ENCODE peak calls at places on chromosomes 6 and 20, in four cellular contexts. Y is HepG2, S is K562, J is GM12878. H is an unnamed sample. For H3K4me1, the result is how much of the 10 kb centered on the place peaks cover.

GRCh38 chr6:87661016-87661415 is 41.0 kb downstream of the AKIRIN2 start:
- DNase-seq in Y (no peak), S (no peak), J (no peak), H (no peak)

GRCh38 chr6:9646346-9647042 is 768.4 kb downstream of the TFAP2A start:
- DNase-seq in Y (no peak), S (no peak), J (no peak), H (no peak)

GRCh38 chr6:159170999-159171712 is 2.0 kb downstream of the FNDC1 start:
- DNase-seq in Y (no peak), S (no peak), J (no peak), H (no peak)

GRCh38 chr20:48695255-48695654 is 132.5 kb downstream of the PREX1 start:
- DNase-seq in Y (no peak), S (no peak), J (no peak), H (no peak)

GRCh38 chr6:157235600-157236039 is 87.7 kb downstream of the TMEM242 start:
- DNase-seq in Y (peak), S (no peak), J (no peak), H (no peak)

GRCh38 chr6:44035621-44036020 is 91.6 kb downstream of the MRPL14 start:
- DNase-seq in Y (no peak), S (no peak), J (no peak), H (no peak)

GRCh38 chr20:44979090-44979621 is 12.8 kb downstream of the STK4 start:
- DNase-seq in Y (no peak), S (no peak), J (peak), H (no peak)

GRCh38 chr20:13784271-13784892 is 337 bp downstream of the ESF1 start:
- DNase-seq in Y (no peak), S (peak), J (no peak), H (no peak)

GRCh38 chr20:20621191-20621590 is 91.3 kb downstream of the RALGAPA2 start:
- DNase-seq in Y (no peak), S (no peak), J (no peak), H (no peak)

GRCh38 chr6:134943567-134944111 is 6.3 kb downstream of the ALDH8A1 start:
- DNase-seq in Y (no peak), S (no peak), J (no peak), H (no peak)

GRCh38 chr6:167127785-167128531 is 5.1 kb downstream of the CCR6 start:
- DNase-seq in Y (no peak), S (no peak), J (no peak), H (no peak)

GRCh38 chr6:54135665-54136370 is 24.6 kb downstream of the MLIP start:
- DNase-seq in Y (peak), S (no peak), J (no peak), H (no peak)

GRCh38 chr20:19628570-19629134 is 129.4 kb upstream of the RIN2 start:
- DNase-seq in Y (peak), S (peak), J (peak), H (peak)

GRCh38 chr6:116682334-116682712 is 1.3 kb downstream of the KPNA5 start:
- DNase-seq in Y (no peak), S (no peak), J (peak), H (no peak)

GRCh38 chr6:3831741-3832530 is 17.2 kb upstream of the FAM50B start:
- DNase-seq in Y (no peak), S (no peak), J (no peak), H (no peak)

GRCh38 chr6:140979642-140980091 is 1153.1 kb upstream of the GJE1 start:
- DNase-seq in Y (no peak), S (no peak), J (no peak), H (no peak)

GRCh38 chr6:161557333-161558107 is 283.7 kb upstream of the AGPAT4 start:
- DNase-seq in Y (no peak), S (no peak), J (no peak), H (no peak)

GRCh38 chr6:115891704-115892225 is 168.9 kb downstream of the FRK start:
- DNase-seq in Y (no peak), S (no peak), J (no peak), H (no peak)

DNA sequence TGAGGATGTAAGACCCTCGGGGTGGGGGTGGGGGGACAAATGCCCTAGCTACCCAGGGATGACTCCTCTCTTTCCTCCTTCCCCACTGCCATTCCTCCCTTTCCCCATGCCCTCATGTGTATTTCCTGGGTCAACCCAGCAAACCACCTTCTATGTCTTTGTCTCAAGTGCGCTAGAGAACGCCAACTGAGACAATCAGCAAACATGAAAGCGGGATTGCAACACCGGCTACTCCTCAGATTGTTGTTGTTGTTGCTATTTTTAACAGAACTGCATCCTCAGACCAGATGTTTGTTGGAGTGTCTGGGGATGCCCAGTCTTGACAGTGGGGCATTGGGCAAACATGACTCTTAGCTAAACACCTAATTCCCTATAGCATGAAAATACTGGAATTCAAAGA is 39.3 kb upstream of the HIVEP1 start:
- DNase-seq in Y (no peak), S (no peak), J (no peak), H (no peak)
- TF ChIP-seq CBX5 in Y (no peak), S (no peak), J (no peak), H (no peak)

DNA sequence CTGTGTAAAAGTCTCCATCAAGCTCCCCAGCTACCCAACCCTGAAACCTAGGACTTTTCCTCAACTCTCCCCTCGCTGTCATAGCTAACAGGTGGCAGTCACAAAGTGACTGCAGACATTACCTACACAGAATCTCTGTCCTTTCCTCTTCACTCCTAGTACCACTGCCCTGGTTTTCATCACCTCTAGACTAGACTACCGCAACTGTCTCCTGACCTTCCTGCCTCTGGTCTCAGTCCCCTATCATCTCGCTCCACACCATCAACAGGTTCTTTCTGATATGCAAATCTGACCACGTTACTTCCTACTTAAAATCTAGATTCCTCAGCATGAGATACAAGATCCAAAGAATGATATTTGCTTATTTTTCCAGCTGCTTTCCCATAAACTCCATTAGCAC is 93.8 kb downstream of the SMLR1 start:
- DNase-seq in Y (no peak), S (no peak), J (no peak), H (no peak)
- H3K4me1 ChIP-seq in Y (under half), S (under half), J (under half), H (under half)

GRCh38 chr6:139159016-139159415 is 24.1 kb downstream of the HECA start:
- DNase-seq in Y (no peak), S (no peak), J (no peak), H (no peak)

GRCh38 chr6:139164001-139164400 is 29.1 kb downstream of the HECA start:
- DNase-seq in Y (no peak), S (no peak), J (no peak), H (no peak)

GRCh38 chr6:139165324-139165723 is 30.4 kb downstream of the HECA start:
- DNase-seq in Y (no peak), S (no peak), J (no peak), H (no peak)

GRCh38 chr6:139161817-139162284 is 27.0 kb downstream of the HECA start:
- DNase-seq in Y (no peak), S (no peak), J (peak), H (no peak)

GRCh38 chr6:139161169-139161568 is 26.3 kb downstream of the HECA start:
- DNase-seq in Y (peak), S (no peak), J (no peak), H (no peak)
- TF ChIP-seq CBX5 in Y (no peak), S (no peak), J (no peak), H (no peak)

GRCh38 chr20:37346526-37347346 is 796 bp downstream of the SRC start:
- DNase-seq in Y (no peak), S (no peak), J (no peak), H (no peak)
- H3K4me1 ChIP-seq in Y (half or more), S (under half), J (under half), H (under half)

GRCh38 chr6:55794136-55794812 is 81.1 kb downstream of the BMP5 start:
- DNase-seq in Y (no peak), S (no peak), J (no peak), H (no peak)
- TF ChIP-seq CBX5 in Y (no peak), S (no peak), J (no peak), H (no peak)

DNA sequence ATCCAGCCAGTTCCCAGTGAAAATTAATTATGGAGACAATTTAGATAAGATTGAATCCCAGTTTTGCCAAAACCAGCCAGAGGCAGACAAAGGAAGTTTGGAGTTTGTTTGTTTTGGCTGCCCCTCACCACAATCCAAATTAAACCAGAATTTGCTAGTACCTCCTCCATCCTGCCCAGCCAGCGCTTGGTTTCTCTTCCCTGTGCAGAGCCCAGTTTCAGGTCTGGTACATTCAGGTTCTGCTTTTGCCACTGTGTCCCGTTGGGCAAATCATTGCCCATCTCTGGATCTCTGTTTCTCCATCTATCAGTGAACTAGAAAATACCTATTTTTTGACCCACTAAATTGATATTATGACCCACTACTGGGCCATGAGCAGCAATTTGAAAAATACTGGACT is 26.4 kb downstream of the FOXP4 start:
- DNase-seq in Y (no peak), S (no peak), J (no peak), H (no peak)
- H3K4me1 ChIP-seq in Y (half or more), S (under half), J (under half), H (under half)

GRCh38 chr6:117919775-117920492 is 12.9 kb downstream of the SLC35F1 start:
- DNase-seq in Y (no peak), S (no peak), J (no peak), H (no peak)
- TF ChIP-seq CBX5 in Y (no peak), S (no peak), J (no peak), H (no peak)

GRCh38 chr20:33992145-33992922 is 1.4 kb upstream of the RALY start:
- DNase-seq in Y (no peak), S (no peak), J (no peak), H (no peak)

GRCh38 chr20:33994624-33994913 is 858 bp downstream of the RALY start:
- DNase-seq in Y (no peak), S (no peak), J (no peak), H (no peak)

GRCh38 chr20:33995053-33995816 is 1.5 kb downstream of the RALY start:
- DNase-seq in Y (no peak), S (no peak), J (no peak), H (no peak)

GRCh38 chr20:33992923-33993799 is 550 bp upstream of the RALY start:
- DNase-seq in Y (peak), S (peak), J (peak), H (peak)

GRCh38 chr20:33993800-33994623 is at the start of gene RALY:
- DNase-seq in Y (peak), S (peak), J (no peak), H (peak)
- H3K4me1 ChIP-seq in Y (half or more), S (under half), J (under half), H (under half)